ENCODE peak calls at places on chromosomes 6 and 20, in four cellular contexts. I, B, U and W are unnamed samples.

GRCh38 chr20:63750807-63751470 is 11.4 kb downstream of the SLC2A4RG start:
- DNase-seq in I (no peak), B (no peak), U (no peak), W (no peak)

GRCh38 chr6:71887744-71888115 is 1.4 kb downstream of the RIMS1 start:
- DNase-seq in I (no peak), B (no peak), U (no peak), W (no peak)

GRCh38 chr6:79385333-79385732 is 150.9 kb upstream of the HMGN3 start:
- DNase-seq in I (no peak), B (no peak), U (peak), W (no peak)

GRCh38 chr6:166656269-166657206 is 29.5 kb upstream of the RPS6KA2 start:
- DNase-seq in I (no peak), B (no peak), U (no peak), W (no peak)

GRCh38 chr20:38113401-38114325 is 51.4 kb downstream of the TGM2 start:
- DNase-seq in I (peak), B (no peak), U (no peak), W (peak)

GRCh38 chr6:10995114-10995707 is 48.9 kb downstream of the ELOVL2 start:
- DNase-seq in I (no peak), B (no peak), U (no peak), W (no peak)

GRCh38 chr6:96468681-96469224 is 52.9 kb upstream of the UFL1 start:
- DNase-seq in I (no peak), B (no peak), U (no peak), W (no peak)

GRCh38 chr20:1034420-1034799 is 32.3 kb upstream of the RSPO4 start:
- DNase-seq in I (no peak), B (no peak), U (no peak), W (no peak)

GRCh38 chr6:18413320-18413830 is 26.2 kb downstream of the RNF144B start:
- DNase-seq in I (no peak), B (no peak), U (no peak), W (no peak)

GRCh38 chr6:18414102-18414501 is 27.0 kb downstream of the RNF144B start:
- DNase-seq in I (no peak), B (no peak), U (no peak), W (no peak)

GRCh38 chr6:18415207-18415606 is 28.1 kb downstream of the RNF144B start:
- DNase-seq in I (no peak), B (no peak), U (no peak), W (no peak)

GRCh38 chr6:18416341-18416679 is 29.2 kb downstream of the RNF144B start:
- DNase-seq in I (no peak), B (no peak), U (no peak), W (no peak)

GRCh38 chr6:18415671-18416340 is 28.7 kb downstream of the RNF144B start:
- DNase-seq in I (no peak), B (no peak), U (peak), W (no peak)
- TF ChIP-seq POLR2AphosphoS5 in I (no peak), B (peak), U (no peak), W (no peak)

DNA sequence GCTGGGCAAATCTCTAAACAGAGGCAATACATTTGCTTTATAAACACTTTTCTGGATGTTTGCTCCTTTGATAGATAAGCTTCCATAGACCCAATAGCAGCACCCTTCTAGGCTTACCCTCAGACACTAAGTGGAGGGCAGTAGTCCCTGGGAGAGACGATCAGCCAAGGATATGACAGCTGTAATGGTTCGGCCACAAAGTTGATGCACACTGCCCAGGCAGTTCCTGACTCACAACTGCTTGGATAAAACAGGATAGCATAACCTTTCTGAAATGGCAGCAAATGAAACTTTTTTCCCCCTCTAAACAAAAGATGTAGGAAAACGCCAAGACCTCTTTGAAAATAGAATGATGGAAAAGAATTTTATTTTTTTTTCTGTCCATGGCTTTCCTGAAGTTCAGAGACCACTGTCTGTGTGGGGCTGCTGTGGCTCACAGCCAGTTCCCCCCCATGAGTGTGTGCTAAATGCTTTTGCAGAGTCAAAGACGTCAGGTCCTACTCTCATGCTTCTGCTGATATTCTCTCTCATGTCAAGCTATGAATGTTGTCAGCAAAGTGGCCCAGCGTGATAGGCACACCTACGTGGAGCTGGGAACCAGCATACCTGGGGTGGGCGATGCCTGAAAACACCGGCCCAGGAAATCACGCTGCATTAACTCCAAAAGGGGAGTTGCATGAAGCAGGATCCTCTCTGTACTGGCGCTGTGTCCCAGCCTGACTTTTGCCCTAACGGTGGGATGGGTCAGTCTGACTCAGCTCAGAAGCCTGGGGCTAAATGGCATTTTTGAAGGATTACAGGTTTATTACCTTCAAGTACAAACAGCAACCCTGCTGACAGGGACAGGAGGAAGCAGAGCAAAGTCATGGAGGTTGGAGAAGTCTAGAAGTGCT is 8.8 kb upstream of the MRPS10 start:
- DNase-seq in I (peak), B (no peak), U (no peak), W (no peak)
- TF ChIP-seq POLR2AphosphoS5 in I (peak), B (no peak), U (no peak), W (no peak)

DNA sequence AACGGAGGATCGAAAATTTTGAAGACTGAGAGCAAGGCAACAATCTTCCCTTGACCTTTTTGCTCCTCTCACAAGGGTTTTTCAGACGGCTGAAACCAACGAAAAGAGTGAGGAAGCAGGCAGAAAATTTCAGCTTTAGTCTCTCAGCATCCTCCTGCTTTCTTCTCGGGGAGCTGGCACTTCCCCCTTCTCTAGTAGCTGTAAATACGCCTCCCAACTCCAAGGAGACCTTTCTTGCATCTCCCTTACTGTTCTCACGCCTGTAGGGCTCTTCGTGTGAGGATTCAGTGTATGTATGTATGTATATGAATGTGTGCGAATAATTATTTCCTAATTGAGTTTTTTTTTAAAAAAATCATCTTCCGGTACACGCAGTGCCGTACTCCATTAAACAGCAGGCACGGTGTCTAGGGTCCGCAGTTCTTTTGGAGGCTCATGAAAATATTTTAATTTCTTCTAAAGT is 85.3 kb downstream of the HFE start:
- DNase-seq in I (no peak), B (no peak), U (peak), W (no peak)
- TF ChIP-seq POLR2AphosphoS5 in I (peak), B (peak), U (no peak), W (no peak)

GRCh38 chr6:63560806-63561672 is 11.2 kb upstream of the LOC128125822 start:
- DNase-seq in I (no peak), B (no peak), U (no peak), W (no peak)

GRCh38 chr6:63567966-63568365 is 4.3 kb upstream of the LOC128125822 start:
- DNase-seq in I (no peak), B (no peak), U (no peak), W (no peak)

GRCh38 chr6:63565727-63566625 is 6.3 kb upstream of the LOC128125822 start:
- DNase-seq in I (no peak), B (no peak), U (no peak), W (no peak)

GRCh38 chr6:63565058-63565726 is 7.1 kb upstream of the LOC128125822 start:
- DNase-seq in I (no peak), B (no peak), U (no peak), W (no peak)
- TF ChIP-seq POLR2AphosphoS5 in I (no peak), B (no peak), U (no peak), W (no peak)

DNA sequence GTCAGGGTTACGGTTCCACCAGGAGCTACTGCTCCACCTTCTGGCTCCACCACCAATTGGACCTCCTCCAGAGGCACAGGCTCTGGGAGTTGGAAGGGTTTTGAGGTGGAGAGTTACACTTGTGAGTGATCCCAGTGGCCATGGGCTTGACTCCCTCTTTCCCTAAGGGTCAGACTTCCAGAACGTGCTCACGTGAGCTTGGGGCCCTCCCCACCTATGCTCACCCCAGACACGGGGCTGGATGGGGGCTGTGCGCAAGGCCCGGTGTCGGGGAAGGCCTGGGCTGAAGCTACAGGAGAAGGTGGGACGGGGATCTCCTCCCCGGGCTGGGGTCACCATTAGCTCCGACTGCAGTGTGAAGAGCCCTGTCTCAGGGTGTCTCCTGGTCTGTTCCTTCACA is 1.4 kb downstream of the AGER start:
- DNase-seq in I (no peak), B (no peak), U (no peak), W (no peak)
- TF ChIP-seq POLR2AphosphoS5 in I (no peak), B (no peak), U (no peak), W (no peak)

DNA sequence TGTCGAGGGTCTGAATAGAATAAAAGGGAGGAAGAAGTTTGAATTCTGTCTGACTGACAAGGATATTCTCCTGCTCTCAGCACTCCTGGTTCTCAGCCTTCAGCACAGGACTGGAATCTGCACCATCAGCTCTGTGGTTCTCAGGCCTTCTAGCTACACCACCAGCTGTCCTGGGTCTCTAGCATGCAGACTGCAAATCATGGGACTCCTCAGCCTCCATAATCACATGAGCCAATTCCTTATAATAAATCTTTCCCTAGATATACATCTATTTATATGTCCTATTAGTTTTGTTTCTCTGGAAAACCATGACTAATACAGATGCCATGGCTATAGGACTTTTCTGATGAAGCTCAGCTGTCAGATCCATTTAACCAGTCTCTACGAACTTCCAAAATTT is 132.8 kb upstream of the ECI2 start:
- DNase-seq in I (no peak), B (no peak), U (no peak), W (no peak)
- TF ChIP-seq POLR2AphosphoS5 in I (no peak), B (no peak), U (no peak), W (no peak)

GRCh38 chr20:49123982-49124381 is 64.2 kb downstream of the STAU1 start:
- DNase-seq in I (no peak), B (no peak), U (no peak), W (no peak)

GRCh38 chr20:49119972-49120371 is 68.2 kb downstream of the STAU1 start:
- DNase-seq in I (no peak), B (no peak), U (no peak), W (no peak)

GRCh38 chr20:49118307-49118706 is 69.8 kb downstream of the STAU1 start:
- DNase-seq in I (no peak), B (no peak), U (no peak), W (no peak)

GRCh38 chr20:49122920-49123319 is 65.2 kb downstream of the STAU1 start:
- DNase-seq in I (no peak), B (no peak), U (no peak), W (no peak)
- TF ChIP-seq POLR2AphosphoS5 in I (no peak), B (no peak), U (no peak), W (no peak)

GRCh38 chr20:59725476-59726119 is 121.3 kb downstream of the PHACTR3 start:
- DNase-seq in I (no peak), B (no peak), U (no peak), W (peak)

GRCh38 chr20:59721386-59721785 is 117.0 kb downstream of the PHACTR3 start:
- DNase-seq in I (no peak), B (no peak), U (no peak), W (no peak)

GRCh38 chr20:59723607-59724456 is 119.5 kb downstream of the PHACTR3 start:
- DNase-seq in I (no peak), B (no peak), U (no peak), W (peak)

GRCh38 chr20:59724457-59725366 is 120.4 kb downstream of the PHACTR3 start:
- DNase-seq in I (no peak), B (no peak), U (no peak), W (peak)

GRCh38 chr20:59723108-59723500 is 118.8 kb downstream of the PHACTR3 start:
- DNase-seq in I (no peak), B (no peak), U (no peak), W (no peak)
- TF ChIP-seq POLR2AphosphoS5 in I (no peak), B (no peak), U (no peak), W (no peak)

GRCh38 chr6:16243055-16243454 is 4.7 kb downstream of the GMPR start:
- DNase-seq in I (no peak), B (no peak), U (peak), W (no peak)
- TF ChIP-seq POLR2AphosphoS5 in I (no peak), B (no peak), U (no peak), W (no peak)

GRCh38 chr20:53827996-53828672 is 234.5 kb upstream of the ZNF217 start:
- DNase-seq in I (peak), B (peak), U (peak), W (no peak)
- TF ChIP-seq POLR2AphosphoS5 in I (no peak), B (peak), U (no peak), W (peak)